ENCODE peak calls at places on chromosomes 13 and 19, in four cellular contexts. One of them, this sample, is unnamed.

GRCh38 chr19:31135841-31136240 is 213.4 kb downstream of the TSHZ3 start:
- DNase-seq in H9: no peak
- DNase-seq in fibroblast of mammary gland: peak
- DNase-seq in posterior cingulate gyrus: no peak
- DNase-seq in this sample: no peak

GRCh38 chr19:47253970-47254369 is 2.4 kb upstream of the CCDC9 start:
- DNase-seq in H9: no peak
- DNase-seq in fibroblast of mammary gland: no peak
- DNase-seq in posterior cingulate gyrus: no peak
- DNase-seq in this sample: no peak

GRCh38 chr13:79716191-79716590 is 235.2 kb downstream of the NDFIP2 start:
- DNase-seq in H9: no peak
- DNase-seq in fibroblast of mammary gland: no peak
- DNase-seq in posterior cingulate gyrus: no peak
- DNase-seq in this sample: no peak

GRCh38 chr19:19873381-19873780 is 7.7 kb downstream of the ZNF253 start:
- DNase-seq in H9: no peak
- DNase-seq in fibroblast of mammary gland: peak
- DNase-seq in posterior cingulate gyrus: no peak
- DNase-seq in this sample: no peak

GRCh38 chr13:33316890-33317289 is 31.3 kb upstream of the STARD13 start:
- DNase-seq in H9: no peak
- DNase-seq in fibroblast of mammary gland: no peak
- DNase-seq in posterior cingulate gyrus: no peak
- DNase-seq in this sample: no peak

GRCh38 chr13:40508767-40509342 is 157.6 kb downstream of the FOXO1 start:
- DNase-seq in H9: no peak
- DNase-seq in fibroblast of mammary gland: no peak
- DNase-seq in posterior cingulate gyrus: no peak
- DNase-seq in this sample: no peak

GRCh38 chr19:47094557-47095517 is 18.7 kb downstream of the ZC3H4 start:
- DNase-seq in H9: no peak
- DNase-seq in fibroblast of mammary gland: no peak
- DNase-seq in posterior cingulate gyrus: no peak
- DNase-seq in this sample: no peak

GRCh38 chr19:56671613-56671994 is at the start of gene ZNF835:
- DNase-seq in H9: no peak
- DNase-seq in fibroblast of mammary gland: peak
- DNase-seq in posterior cingulate gyrus: peak
- DNase-seq in this sample: no peak

GRCh38 chr13:98370806-98371553 is 193.9 kb upstream of the RNF113B start:
- DNase-seq in H9: no peak
- DNase-seq in fibroblast of mammary gland: peak
- DNase-seq in posterior cingulate gyrus: no peak
- DNase-seq in this sample: no peak

GRCh38 chr13:77476456-77476855 is 59.0 kb upstream of the SCEL start:
- DNase-seq in H9: no peak
- DNase-seq in fibroblast of mammary gland: no peak
- DNase-seq in posterior cingulate gyrus: no peak
- DNase-seq in this sample: no peak

GRCh38 chr13:76754414-76754813 is 131.8 kb downstream of the KCTD12 start:
- DNase-seq in H9: no peak
- DNase-seq in fibroblast of mammary gland: peak
- DNase-seq in posterior cingulate gyrus: no peak
- DNase-seq in this sample: no peak

GRCh38 chr13:110388141-110388943 is 81.3 kb downstream of the COL4A2 start:
- DNase-seq in H9: peak
- DNase-seq in fibroblast of mammary gland: peak
- DNase-seq in posterior cingulate gyrus: no peak
- DNase-seq in this sample: no peak

GRCh38 chr19:38304352-38304865 is 358 bp downstream of the C19orf33 start:
- DNase-seq in H9: no peak
- DNase-seq in fibroblast of mammary gland: no peak
- DNase-seq in posterior cingulate gyrus: no peak
- DNase-seq in this sample: no peak

GRCh38 chr19:14758816-14759215 is 19.5 kb downstream of the ADGRE2 start:
- DNase-seq in H9: peak
- DNase-seq in fibroblast of mammary gland: no peak
- DNase-seq in posterior cingulate gyrus: no peak
- DNase-seq in this sample: no peak

GRCh38 chr13:86476656-86477055 is 677.4 kb upstream of the SLITRK6 start:
- DNase-seq in H9: no peak
- DNase-seq in fibroblast of mammary gland: no peak
- DNase-seq in posterior cingulate gyrus: no peak
- DNase-seq in this sample: no peak

GRCh38 chr19:48530044-48530720 is 18.5 kb upstream of the LMTK3 start:
- DNase-seq in H9: no peak
- DNase-seq in fibroblast of mammary gland: no peak
- DNase-seq in posterior cingulate gyrus: no peak
- DNase-seq in this sample: no peak

GRCh38 chr13:45055198-45055901 is 65.0 kb upstream of the GTF2F2 start:
- DNase-seq in H9: no peak
- DNase-seq in fibroblast of mammary gland: peak
- DNase-seq in posterior cingulate gyrus: peak
- DNase-seq in this sample: peak

GRCh38 chr13:21909331-21909730 is 238.5 kb downstream of the FGF9 start:
- DNase-seq in H9: no peak
- DNase-seq in fibroblast of mammary gland: no peak
- DNase-seq in posterior cingulate gyrus: no peak
- DNase-seq in this sample: no peak

GRCh38 chr19:4368128-4368820 is 24.9 kb downstream of the MPND start:
- DNase-seq in H9: no peak
- DNase-seq in fibroblast of mammary gland: peak
- DNase-seq in posterior cingulate gyrus: no peak
- DNase-seq in this sample: no peak

GRCh38 chr13:49308104-49308875 is 60.6 kb downstream of the CDADC1 start:
- DNase-seq in H9: no peak
- DNase-seq in fibroblast of mammary gland: peak
- DNase-seq in posterior cingulate gyrus: peak
- DNase-seq in this sample: no peak

GRCh38 chr13:73268306-73268705 is 209.5 kb downstream of the KLF5 start:
- DNase-seq in H9: no peak
- DNase-seq in fibroblast of mammary gland: peak
- DNase-seq in posterior cingulate gyrus: no peak
- DNase-seq in this sample: no peak

GRCh38 chr19:29918891-29919290 is 23.1 kb upstream of the URI1 start:
- DNase-seq in H9: no peak
- DNase-seq in fibroblast of mammary gland: no peak
- DNase-seq in posterior cingulate gyrus: no peak
- DNase-seq in this sample: no peak

GRCh38 chr19:3184847-3185481 is 766 bp upstream of the NCLN start:
- DNase-seq in H9: no peak
- DNase-seq in fibroblast of mammary gland: no peak
- DNase-seq in posterior cingulate gyrus: peak
- DNase-seq in this sample: peak

GRCh38 chr13:34412817-34413365 is 529.2 kb upstream of the NBEA start:
- DNase-seq in H9: no peak
- DNase-seq in fibroblast of mammary gland: peak
- DNase-seq in posterior cingulate gyrus: no peak
- DNase-seq in this sample: no peak

GRCh38 chr19:4456843-4457653 is 546 bp downstream of the UBXN6 start:
- DNase-seq in H9: peak
- DNase-seq in fibroblast of mammary gland: peak
- DNase-seq in posterior cingulate gyrus: no peak
- DNase-seq in this sample: peak

GRCh38 chr19:31177230-31177629 is 172.0 kb downstream of the TSHZ3 start:
- DNase-seq in H9: peak
- DNase-seq in fibroblast of mammary gland: no peak
- DNase-seq in posterior cingulate gyrus: no peak
- DNase-seq in this sample: no peak

GRCh38 chr13:68439821-68440220 is 1209.7 kb upstream of the PCDH9 start:
- DNase-seq in H9: no peak
- DNase-seq in fibroblast of mammary gland: peak
- DNase-seq in posterior cingulate gyrus: no peak
- DNase-seq in this sample: no peak

GRCh38 chr19:45901912-45902650 is at the start of gene MYPOP:
- DNase-seq in H9: peak
- DNase-seq in fibroblast of mammary gland: no peak
- DNase-seq in posterior cingulate gyrus: no peak
- DNase-seq in this sample: no peak